ENCODE peak calls at places on chromosome 3, in ten cellular contexts. C is SK-N-SH; P is uterus; D is heart left ventricle; J is kidney; B is adrenal gland; I is CD8-positive, alpha-beta T cell; H is hepatocyte; T is mucosa of descending colon; S is HCT116. R is an unnamed sample. For H3K4me1, the result is how much of the 10 kb centered on the place peaks cover.

GRCh38 chr3:46375814-46376213 is 5.1 kb downstream of the CCR5 start:
- DNase-seq in C (no peak), T (no peak), P (no peak), D (no peak), H (no peak), J (no peak), B (no peak), I (no peak), S (no peak), R (no peak)

GRCh38 chr3:16801698-16802097 is 83.1 kb upstream of the PLCL2 start:
- DNase-seq in B (no peak), H (no peak), D (no peak), T (no peak), P (no peak), S (no peak), J (no peak), I (no peak), C (peak), R (no peak)

GRCh38 chr3:82376883-82377282 is 615.4 kb upstream of the GBE1 start:
- DNase-seq in H (no peak), B (no peak), C (no peak), J (no peak), S (peak), D (no peak), P (no peak), I (no peak), T (no peak), R (no peak)

GRCh38 chr3:85554153-85554552 is 595.4 kb downstream of the CADM2 start:
- DNase-seq in I (no peak), S (no peak), D (no peak), J (peak), P (no peak), H (no peak), B (no peak), T (no peak), C (no peak), R (no peak)

GRCh38 chr3:130425484-130425883 is 80.0 kb downstream of the COL6A5 start:
- DNase-seq in H (no peak), I (no peak), T (no peak), B (no peak), D (no peak), P (no peak), S (no peak), J (no peak), C (no peak), R (no peak)

GRCh38 chr3:13877911-13878710 is 1.8 kb downstream of the WNT7A start:
- DNase-seq in I (no peak), B (no peak), C (peak), P (no peak), T (no peak), H (peak), D (no peak), J (no peak), S (no peak), R (no peak)

GRCh38 chr3:149536429-149536828 is 61.9 kb downstream of the TM4SF4 start:
- DNase-seq in S (no peak), C (peak), J (peak), P (peak), B (peak), H (peak), T (no peak), I (no peak), D (peak), R (peak)

GRCh38 chr3:188179006-188179966 is 25.3 kb downstream of the LPP start:
- DNase-seq in J (no peak), B (no peak), H (peak), D (peak), T (no peak), C (no peak), S (no peak), I (no peak), P (peak), R (peak)

GRCh38 chr3:41679412-41679811 is 282.5 kb downstream of the ULK4 start:
- DNase-seq in T (no peak), J (no peak), I (no peak), S (no peak), D (no peak), B (no peak), C (no peak), P (no peak), H (no peak), R (no peak)

GRCh38 chr3:159761377-159761776 is 227.3 kb upstream of the IL12A start:
- DNase-seq in J (no peak), D (peak), T (no peak), S (no peak), C (peak), P (peak), I (no peak), H (no peak), B (no peak), R (no peak)

GRCh38 chr3:174229916-174230315 is 629.2 kb upstream of the NAALADL2 start:
- DNase-seq in I (no peak), T (no peak), S (no peak), B (no peak), P (no peak), J (no peak), D (no peak), H (no peak), C (no peak), R (no peak)

GRCh38 chr3:122464659-122465058 is 48.8 kb upstream of the WDR5B start:
- DNase-seq in C (no peak), P (no peak), I (no peak), S (no peak), T (no peak), B (no peak), D (no peak), H (no peak), J (no peak), R (no peak)

GRCh38 chr3:80554304-80554703 is 786.5 kb upstream of the ROBO1 start:
- DNase-seq in S (no peak), B (no peak), P (no peak), D (no peak), C (no peak), J (no peak), T (no peak), H (no peak), I (no peak), R (no peak)

GRCh38 chr3:15063656-15064286 is 1.3 kb downstream of the MRPS25 start:
- DNase-seq in C (peak), J (no peak), S (no peak), H (no peak), B (no peak), P (no peak), D (no peak), I (no peak), T (no peak), R (no peak)

GRCh38 chr3:39287859-39288221 is 8.0 kb upstream of the CX3CR1 start:
- DNase-seq in P (no peak), H (no peak), I (no peak), D (no peak), S (no peak), B (no peak), C (no peak), J (no peak), T (no peak), R (no peak)

GRCh38 chr3:52396011-52396906 is 48.6 kb downstream of the SEMA3G start:
- DNase-seq in P (no peak), B (no peak), C (no peak), I (no peak), S (no peak), H (no peak), J (peak), D (peak), T (peak), R (no peak)

GRCh38 chr3:94076055-94076454 is 13.2 kb downstream of the NSUN3 start:
- DNase-seq in I (no peak), S (no peak), J (no peak), T (no peak), C (no peak), P (no peak), H (no peak), D (no peak), B (no peak), R (no peak)

GRCh38 chr3:188362405-188362831 is 208.5 kb downstream of the LPP start:
- DNase-seq in D (no peak), I (no peak), S (peak), J (no peak), P (no peak), H (peak), B (peak), T (no peak), C (no peak), R (no peak)

GRCh38 chr3:118637866-118638265 is 396.8 kb downstream of the IGSF11 start:
- DNase-seq in H (no peak), P (no peak), S (no peak), I (no peak), J (no peak), T (no peak), D (no peak), C (no peak), B (no peak), R (no peak)

GRCh38 chr3:42849017-42849416 is 26.7 kb downstream of the CYP8B1 start:
- DNase-seq in J (no peak), B (no peak), I (no peak), T (no peak), H (no peak), S (no peak), D (no peak), P (no peak), C (no peak), R (no peak)

GRCh38 chr3:122497425-122497824 is 17.3 kb downstream of the KPNA1 start:
- DNase-seq in D (no peak), C (no peak), B (no peak), H (no peak), P (no peak), I (no peak), T (no peak), J (no peak), S (peak), R (no peak)

GRCh38 chr3:42486814-42487569 is 15.5 kb upstream of the VIPR1 start:
- DNase-seq in S (no peak), H (no peak), J (no peak), I (peak), P (no peak), D (no peak), T (no peak), B (no peak), C (no peak), R (no peak)

GRCh38 chr3:111076732-111077131 is 5.1 kb downstream of the NECTIN3 start:
- DNase-seq in S (no peak), C (no peak), H (no peak), D (no peak), I (no peak), J (no peak), P (no peak), B (no peak), T (no peak), R (no peak)

DNA sequence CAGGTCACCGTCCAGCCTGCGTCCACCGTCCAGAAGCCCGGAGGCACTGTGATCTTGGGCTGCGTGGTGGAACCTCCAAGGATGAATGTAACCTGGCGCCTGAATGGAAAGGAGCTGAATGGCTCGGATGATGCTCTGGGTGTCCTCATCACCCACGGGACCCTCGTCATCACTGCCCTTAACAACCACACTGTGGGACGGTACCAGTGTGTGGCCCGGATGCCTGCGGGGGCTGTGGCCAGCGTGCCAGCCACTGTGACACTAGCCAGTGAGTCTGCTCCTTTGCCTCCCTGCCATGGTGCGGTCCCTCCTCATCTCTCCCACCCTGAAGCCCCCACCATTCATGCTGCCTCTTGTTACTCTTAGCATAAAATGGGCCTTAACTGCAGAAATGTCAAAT is 39.2 kb downstream of the BOC start:
- DNase-seq in D (no peak), H (no peak), T (no peak), P (no peak), J (no peak), I (no peak), C (no peak), S (no peak), B (no peak), R (no peak)
- H3K4me1 ChIP-seq in D (under half), H (under half), T (under half), P (under half), J (under half), I (under half), C (under half), S (under half), B (under half), R (under half)

GRCh38 chr3:67640023-67640660 is 14.3 kb downstream of the SUCLG2 start:
- DNase-seq in S (no peak), H (no peak), I (no peak), D (no peak), T (no peak), B (no peak), P (no peak), J (no peak), C (no peak), R (no peak)
- TF ChIP-seq CTCF in S (no peak), H (no peak), I (no peak), D (no peak), T (no peak), B (no peak), P (no peak), J (no peak), C (no peak), R (no peak)

DNA sequence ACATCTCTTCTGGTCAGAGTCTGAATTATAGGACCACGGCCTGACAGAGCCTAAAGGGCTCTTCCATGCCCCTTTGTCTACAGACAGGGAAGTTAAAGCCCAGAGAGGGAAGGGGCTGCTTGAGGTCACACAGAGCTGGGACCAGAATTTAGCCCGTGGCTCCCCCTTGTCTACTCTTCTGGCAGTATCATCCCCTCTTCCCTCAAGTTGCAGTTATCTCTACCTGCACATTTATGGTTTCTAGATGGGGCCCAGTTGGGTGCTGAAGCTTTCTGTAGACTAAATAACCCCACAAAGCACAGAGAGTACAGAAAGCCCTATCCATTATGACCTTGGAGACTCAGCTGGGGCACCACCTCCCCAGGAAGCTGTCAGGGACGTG is 16.6 kb downstream of the ACOX2 start:
- DNase-seq in J (no peak), B (no peak), T (no peak), C (no peak), P (no peak), D (no peak), I (no peak), H (no peak), S (no peak), R (no peak)
- H3K4me1 ChIP-seq in J (under half), B (under half), T (under half), C (under half), P (under half), D (under half), I (under half), H (half or more), S (under half), R (under half)

GRCh38 chr3:7546219-7546618 is 685.3 kb downstream of the GRM7 start:
- DNase-seq in C (no peak), J (no peak), I (no peak), H (peak), S (peak), B (peak), D (no peak), P (no peak), T (no peak), R (no peak)
- TF ChIP-seq CTCF in C (no peak), J (peak), I (no peak), H (peak), S (peak), B (peak), D (peak), P (no peak), T (no peak), R (no peak)

GRCh38 chr3:124854027-124854426 is 33.1 kb downstream of the ITGB5 start:
- DNase-seq in C (no peak), B (no peak), T (no peak), P (no peak), H (no peak), J (no peak), D (no peak), I (no peak), S (no peak), R (no peak)
- H3K4me1 ChIP-seq in C (under half), B (under half), T (under half), P (under half), H (under half), J (under half), D (under half), I (under half), S (under half), R (under half)

GRCh38 chr3:172332256-172333041 is 115.8 kb downstream of the GHSR start:
- DNase-seq in J (no peak), T (peak), I (peak), S (no peak), H (peak), D (peak), P (peak), C (peak), B (peak), R (peak)
- TF ChIP-seq CTCF in J (peak), T (peak), I (peak), S (peak), H (peak), D (peak), P (peak), C (peak), B (peak), R (peak)

GRCh38 chr3:114121996-114122709 is 56.7 kb downstream of the DRD3 start:
- DNase-seq in P (peak), C (no peak), H (no peak), B (peak), S (no peak), T (no peak), J (peak), I (no peak), D (no peak), R (peak)
- H3K4me1 ChIP-seq in P (under half), C (under half), H (under half), B (under half), S (under half), T (under half), J (under half), I (under half), D (under half), R (under half)